ENCODE peak calls at places on chromosome 20, in seven cellular contexts. V is astrocyte; D is SJSA1; K is CD4-positive, alpha-beta memory T cell; W is H1; Q is transverse colon; N is Peyer's patch. B is an unnamed sample. For H3K4me1 and H3K27me3, the result is how much of the 10 kb centered on the place peaks cover.

GRCh38 chr20:36262440-36262839 is 26.2 kb downstream of the AAR2 start:
- DNase-seq in V (no peak), D (no peak), K (no peak), W (no peak), Q (no peak), N (peak), B (no peak)

GRCh38 chr20:44748005-44748370 is 2.3 kb downstream of the KCNK15 start:
- DNase-seq in V (no peak), D (no peak), K (no peak), W (no peak), Q (no peak), N (no peak), B (no peak)

GRCh38 chr20:13990465-13990864 is at the start of gene SEL1L2:
- DNase-seq in V (no peak), D (no peak), K (no peak), W (peak), Q (no peak), N (no peak), B (no peak)

GRCh38 chr20:59696476-59696875 is 92.1 kb downstream of the PHACTR3 start:
- DNase-seq in V (no peak), D (no peak), K (no peak), W (no peak), Q (no peak), N (no peak), B (no peak)

GRCh38 chr20:8853805-8854338 is 215.0 kb upstream of the PLCB4 start:
- DNase-seq in V (peak), D (peak), K (peak), W (no peak), Q (no peak), N (peak), B (peak)

GRCh38 chr20:38223743-38224100 is 36.8 kb downstream of the KIAA1755 start:
- DNase-seq in V (no peak), D (no peak), K (no peak), W (no peak), Q (no peak), N (no peak), B (no peak)

GRCh38 chr20:63308218-63308911 is 15.4 kb downstream of the COL20A1 start:
- DNase-seq in V (no peak), D (no peak), K (no peak), W (no peak), Q (no peak), N (no peak), B (no peak)

GRCh38 chr20:63955281-63955845 is 853 bp downstream of the UCKL1 start:
- DNase-seq in V (no peak), D (peak), K (no peak), W (peak), Q (peak), N (peak), B (no peak)

GRCh38 chr20:9286501-9286900 is 217.6 kb downstream of the PLCB4 start:
- DNase-seq in V (peak), D (peak), K (no peak), W (no peak), Q (no peak), N (no peak), B (no peak)

GRCh38 chr20:34215711-34216381 is 25.4 kb upstream of the ASIP start:
- DNase-seq in V (peak), D (peak), K (peak), W (peak), Q (peak), N (peak), B (peak)

GRCh38 chr20:18004389-18005031 is 35.7 kb downstream of the MGME1 start:
- DNase-seq in V (peak), D (no peak), K (no peak), W (no peak), Q (peak), N (peak), B (no peak)

GRCh38 chr20:38883081-38883980 is 42.9 kb upstream of the FAM83D start:
- DNase-seq in V (no peak), D (no peak), K (no peak), W (no peak), Q (no peak), N (peak), B (no peak)

GRCh38 chr20:20772492-20773047 is 60.1 kb upstream of the RALGAPA2 start:
- DNase-seq in V (no peak), D (no peak), K (no peak), W (no peak), Q (no peak), N (no peak), B (no peak)

GRCh38 chr20:33862709-33863403 is 51.7 kb downstream of the CHMP4B start:
- DNase-seq in V (peak), D (peak), K (no peak), W (peak), Q (peak), N (peak), B (peak)

GRCh38 chr20:29873946-29874345 is 1383.5 kb upstream of the DEFB115 start:
- DNase-seq in V (peak), D (no peak), K (no peak), W (peak), Q (peak), N (peak), B (no peak)

GRCh38 chr20:50346372-50347347 is 156.0 kb downstream of the CEBPB start:
- DNase-seq in V (peak), D (peak), K (no peak), W (no peak), Q (peak), N (peak), B (peak)

GRCh38 chr20:58051367-58051766 is 177.1 kb downstream of the ANKRD60 start:
- DNase-seq in V (no peak), D (no peak), K (no peak), W (no peak), Q (no peak), N (no peak), B (no peak)

GRCh38 chr20:36462440-36463211 is 78.7 kb upstream of the MYL9 start:
- DNase-seq in V (peak), D (peak), K (no peak), W (peak), Q (peak), N (peak), B (peak)

GRCh38 chr20:37542281-37542680 is 14.6 kb upstream of the BLCAP start:
- DNase-seq in V (no peak), D (no peak), K (no peak), W (no peak), Q (no peak), N (peak), B (peak)

GRCh38 chr20:39878809-39879208 is 810.2 kb downstream of the MAFB start:
- DNase-seq in V (peak), D (no peak), K (no peak), W (no peak), Q (no peak), N (no peak), B (no peak)

GRCh38 chr20:50589548-50590347 is 79.6 kb downstream of the PTPN1 start:
- DNase-seq in V (no peak), D (no peak), K (no peak), W (no peak), Q (no peak), N (no peak), B (no peak)

GRCh38 chr20:11499235-11499634 is 418.5 kb upstream of the BTBD3 start:
- DNase-seq in V (peak), D (no peak), K (no peak), W (no peak), Q (no peak), N (no peak), B (no peak)

GRCh38 chr20:19620471-19620870 is 137.6 kb upstream of the RIN2 start:
- DNase-seq in V (no peak), D (no peak), K (no peak), W (no peak), Q (no peak), N (no peak), B (no peak)
- H3K4me1 ChIP-seq in V (under half), D (under half), K (under half), W (under half), Q (under half), N (under half), B (under half)

GRCh38 chr20:2350606-2351005 is 30.1 kb upstream of the TGM6 start:
- DNase-seq in V (no peak), D (no peak), K (no peak), W (no peak), Q (no peak), N (no peak), B (no peak)
- H3K27me3 ChIP-seq in V (under half), D (under half), K (under half), W (under half), Q (under half), N (under half), B (under half)

GRCh38 chr20:45999908-46000570 is 8.7 kb upstream of the MMP9 start:
- DNase-seq in V (no peak), D (no peak), K (no peak), W (no peak), Q (no peak), N (no peak), B (no peak)
- H3K4me1 ChIP-seq in V (under half), D (under half), K (half or more), W (under half), Q (under half), N (under half), B (under half)

DNA sequence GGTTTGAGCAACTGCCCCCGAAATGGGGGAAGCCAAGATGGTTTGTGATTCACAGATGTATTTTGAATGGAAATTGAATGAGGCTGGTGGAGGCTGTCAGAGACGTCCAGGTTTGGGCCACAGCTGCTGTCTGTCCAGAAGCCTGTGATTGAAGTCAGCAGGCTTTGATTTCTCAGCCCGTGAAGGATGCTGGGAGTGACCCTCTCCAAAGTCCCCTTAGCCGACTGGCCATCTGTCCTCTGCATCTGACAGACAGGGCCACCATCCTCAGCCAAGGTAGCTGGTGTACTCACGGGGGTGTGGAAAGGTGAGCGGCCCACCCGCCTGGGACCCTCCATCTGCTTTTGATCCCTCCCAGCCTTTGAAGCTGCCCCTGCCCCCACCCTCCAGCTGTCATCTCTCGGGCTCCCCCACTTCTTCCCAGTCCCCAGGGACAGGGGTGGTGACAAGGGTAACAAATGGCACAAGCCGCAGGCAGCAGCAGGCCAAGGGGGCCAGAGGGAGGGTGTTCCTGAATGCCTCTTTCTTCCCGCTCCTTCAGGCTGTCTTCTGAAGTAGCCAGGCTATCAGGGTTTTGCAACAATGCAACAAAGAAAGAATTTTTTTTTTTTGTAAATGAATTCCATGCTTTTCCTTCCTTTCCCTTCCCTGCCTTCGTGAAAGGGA is 84.4 kb downstream of the EYA2 start:
- DNase-seq in V (no peak), D (no peak), K (no peak), W (no peak), Q (no peak), N (no peak), B (no peak)
- H3K27me3 ChIP-seq in V (under half), D (under half), K (under half), W (under half), Q (under half), N (under half), B (under half)

GRCh38 chr20:669573-669972 is 6.0 kb downstream of the SCRT2 start:
- DNase-seq in V (no peak), D (no peak), K (no peak), W (no peak), Q (no peak), N (no peak), B (no peak)
- H3K4me1 ChIP-seq in V (under half), D (under half), K (under half), W (under half), Q (under half), N (under half), B (under half)

GRCh38 chr20:23042270-23042669 is 7.2 kb downstream of the SSTR4 start:
- DNase-seq in V (no peak), D (no peak), K (no peak), W (no peak), Q (no peak), N (no peak), B (no peak)
- H3K27me3 ChIP-seq in V (under half), D (under half), K (under half), W (under half), Q (under half), N (under half), B (under half)

GRCh38 chr20:61419010-61419409 is 166.9 kb downstream of the CDH4 start:
- DNase-seq in V (no peak), D (no peak), K (no peak), W (no peak), Q (no peak), N (no peak), B (no peak)

GRCh38 chr20:61416546-61416945 is 164.5 kb downstream of the CDH4 start:
- DNase-seq in V (no peak), D (no peak), K (no peak), W (no peak), Q (no peak), N (no peak), B (no peak)

GRCh38 chr20:61419501-61419900 is 167.4 kb downstream of the CDH4 start:
- DNase-seq in V (no peak), D (no peak), K (no peak), W (no peak), Q (no peak), N (no peak), B (no peak)

GRCh38 chr20:61420056-61420455 is 168.0 kb downstream of the CDH4 start:
- DNase-seq in V (no peak), D (no peak), K (no peak), W (no peak), Q (no peak), N (no peak), B (no peak)

DNA sequence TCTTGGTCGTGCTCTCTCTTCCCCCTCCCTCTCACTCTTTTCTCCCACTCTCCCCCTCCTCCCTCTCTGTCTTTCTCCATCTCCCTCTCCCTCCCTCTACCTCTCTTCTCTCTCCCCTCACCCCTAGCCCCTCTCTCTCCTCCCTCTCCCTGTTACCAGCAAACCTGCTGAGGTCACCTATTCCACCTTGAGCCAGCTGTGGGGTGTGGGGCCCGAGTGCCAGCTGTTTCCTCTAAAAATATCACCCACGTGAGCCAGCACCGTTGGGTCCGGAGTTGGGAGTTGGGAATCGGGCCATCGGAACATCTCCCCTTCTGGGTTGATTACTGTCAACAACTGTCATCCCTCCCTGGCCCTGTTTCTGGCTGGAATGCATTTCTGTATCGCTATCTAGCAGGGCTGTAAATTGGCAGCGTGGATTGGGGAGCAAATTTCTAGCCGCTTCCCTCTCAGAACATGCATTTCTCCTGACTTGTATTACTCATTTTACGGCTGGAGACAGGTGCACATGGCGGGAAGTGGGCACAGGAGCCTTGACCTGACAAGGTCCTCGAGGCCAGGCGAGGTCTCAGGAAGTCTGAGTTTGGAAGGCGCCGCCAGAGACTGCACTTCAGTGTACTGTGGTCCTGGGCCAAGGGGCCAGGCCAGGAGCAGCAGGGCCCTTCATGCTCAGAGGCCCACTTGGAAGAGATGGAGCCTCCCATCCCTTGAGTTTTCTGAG is 165.3 kb downstream of the CDH4 start:
- DNase-seq in V (no peak), D (no peak), K (no peak), W (no peak), Q (no peak), N (no peak), B (no peak)
- H3K4me1 ChIP-seq in V (under half), D (under half), K (under half), W (under half), Q (under half), N (under half), B (under half)

GRCh38 chr20:15143478-15143877 is 806.1 kb upstream of the FLRT3 start:
- DNase-seq in V (no peak), D (no peak), K (no peak), W (no peak), Q (no peak), N (no peak), B (no peak)
- H3K27me3 ChIP-seq in V (under half), D (under half), K (under half), W (under half), Q (under half), N (under half), B (under half)

DNA sequence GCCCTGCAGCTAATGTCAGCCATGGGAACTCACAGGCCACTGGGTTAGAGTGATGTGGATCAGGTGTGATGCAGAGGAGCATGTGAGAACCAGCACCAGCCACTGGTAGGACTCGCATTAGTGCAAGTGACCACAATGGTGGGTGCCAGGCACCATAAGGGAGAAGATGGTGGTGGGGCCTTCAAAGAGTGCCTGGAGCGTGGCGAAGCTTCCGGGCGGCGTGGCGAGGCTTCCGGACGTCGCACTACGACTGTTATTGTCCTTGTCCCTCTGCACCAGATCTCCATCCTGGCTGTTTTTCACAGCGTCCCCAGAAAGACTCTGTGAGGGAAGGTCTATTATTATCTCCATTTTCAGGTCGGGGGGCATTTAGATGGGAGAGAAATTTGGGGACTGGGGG is 43.9 kb downstream of the C20orf203 start:
- DNase-seq in V (no peak), D (no peak), K (no peak), W (no peak), Q (no peak), N (no peak), B (no peak)
- H3K4me1 ChIP-seq in V (under half), D (under half), K (under half), W (under half), Q (under half), N (under half), B (under half)

DNA sequence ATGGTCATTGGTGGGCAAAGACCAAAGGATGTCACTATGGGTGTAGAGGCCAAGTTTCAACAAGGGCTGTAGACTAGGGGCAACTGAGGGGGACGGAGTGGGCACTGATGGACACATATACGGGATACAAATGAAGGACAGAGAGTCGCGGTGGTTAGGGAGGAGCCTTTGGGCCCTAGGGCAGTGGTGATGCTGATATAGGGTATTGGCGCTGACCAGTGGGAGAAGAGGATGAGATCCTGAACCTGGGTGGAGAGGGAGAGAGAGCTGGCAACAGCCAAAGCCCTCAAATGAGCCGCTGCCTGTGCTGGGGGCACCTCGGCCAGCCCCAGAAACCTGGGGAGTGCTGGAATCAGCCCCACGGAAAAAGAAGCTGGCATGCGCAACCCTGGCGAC is 1.6 kb downstream of the CDH22 start:
- DNase-seq in V (no peak), D (no peak), K (no peak), W (no peak), Q (no peak), N (no peak), B (no peak)
- H3K27me3 ChIP-seq in V (half or more), D (half or more), K (under half), W (half or more), Q (half or more), N (under half), B (half or more)